ENCODE peak calls at places on chromosomes 13 and 19, in five cellular contexts. E is HCT116, H is SK-N-SH, N is H1, M is GM12878. O is an unnamed sample.

GRCh38 chr19:3344608-3345598 is 21.5 kb upstream of the NFIC start:
- DNase-seq in N (no peak), E (no peak), H (no peak), M (no peak), O (peak; percentile 70)

GRCh38 chr13:102825400-102825799 is 20.4 kb upstream of the ERCC5 start:
- DNase-seq in E (no peak), M (no peak), H (no peak), N (no peak), O (no peak)

GRCh38 chr13:83620535-83621220 is 261.6 kb downstream of the SLITRK1 start:
- DNase-seq in E (peak; percentile 13), N (no peak), H (no peak), M (no peak), O (no peak)

GRCh38 chr19:30666301-30666803 is 294.2 kb downstream of the ZNF536 start:
- DNase-seq in H (peak; percentile 78), M (no peak), N (peak; percentile 86), E (no peak), O (peak; percentile 39)

GRCh38 chr19:811007-811434 is 10.7 kb downstream of the PLPPR3 start:
- DNase-seq in E (no peak), M (no peak), N (no peak), H (no peak), O (no peak)

GRCh38 chr19:45402469-45403070 is 2.3 kb downstream of the PPP1R13L start:
- DNase-seq in N (peak; percentile 88), M (no peak), E (no peak), H (peak; percentile 62), O (no peak)

GRCh38 chr13:31909889-31910551 is 121.6 kb upstream of the FRY start:
- DNase-seq in N (no peak), H (peak; percentile 18), M (peak; percentile 37), E (peak; percentile 41), O (peak; percentile 9)

GRCh38 chr19:8367327-8368001 is 3.5 kb downstream of the ANGPTL4 start:
- DNase-seq in N (peak; percentile 61), H (peak; percentile 95), M (no peak), E (no peak), O (no peak)

GRCh38 chr13:49044849-49045248 is 69.1 kb downstream of the FNDC3A start:
- DNase-seq in M (no peak), E (no peak), H (no peak), N (no peak), O (no peak)

GRCh38 chr19:8530061-8530679 is 16.2 kb upstream of the ZNF414 start:
- DNase-seq in M (no peak), H (no peak), N (no peak), E (no peak), O (no peak)

GRCh38 chr19:48608798-48609263 is 2.3 kb downstream of the SPACA4 start:
- DNase-seq in M (no peak), N (peak; percentile 76), E (peak; percentile 66), H (peak; percentile 86), O (peak; percentile 74)

GRCh38 chr13:99768986-99769385 is 202.6 kb downstream of the ZIC5 start:
- DNase-seq in E (no peak), M (no peak), N (no peak), H (no peak), O (no peak)

GRCh38 chr13:48400090-48400694 is 12.7 kb downstream of the LPAR6 start:
- DNase-seq in M (no peak), E (no peak), H (no peak), N (no peak), O (no peak)

DNA sequence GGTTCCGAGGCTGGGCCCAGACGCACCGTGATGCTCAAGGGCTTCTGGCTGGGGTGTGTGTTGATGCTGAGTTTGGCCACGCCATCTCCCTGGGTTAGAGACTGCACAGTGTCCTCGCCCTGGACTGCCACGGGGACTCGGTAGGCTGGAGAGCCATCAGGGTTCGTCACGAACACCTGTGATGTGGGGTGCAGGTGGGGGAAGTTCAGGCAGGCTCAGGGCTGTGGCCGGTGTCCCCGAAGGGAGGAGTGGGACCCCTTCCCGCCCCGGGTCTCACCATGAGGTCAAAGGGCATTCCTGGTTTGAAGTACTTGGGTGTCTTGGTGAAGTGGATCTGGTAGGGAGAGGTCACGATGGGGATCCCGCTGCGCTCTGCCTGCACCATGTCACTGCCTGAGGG is 8.2 kb downstream of the C3 start:
- DNase-seq in M (no peak), E (no peak), N (no peak), H (no peak), O (no peak)
- TF ChIP-seq JUND in M (no peak), E (no peak), N (no peak), H (no peak), O (no peak)

GRCh38 chr13:110323172-110323851 is 16.2 kb downstream of the COL4A2 start:
- DNase-seq in H (no peak), E (no peak), M (no peak), N (no peak), O (no peak)
- TF ChIP-seq JUND in H (peak; percentile 15), E (no peak), M (no peak), N (no peak), O (no peak)

DNA sequence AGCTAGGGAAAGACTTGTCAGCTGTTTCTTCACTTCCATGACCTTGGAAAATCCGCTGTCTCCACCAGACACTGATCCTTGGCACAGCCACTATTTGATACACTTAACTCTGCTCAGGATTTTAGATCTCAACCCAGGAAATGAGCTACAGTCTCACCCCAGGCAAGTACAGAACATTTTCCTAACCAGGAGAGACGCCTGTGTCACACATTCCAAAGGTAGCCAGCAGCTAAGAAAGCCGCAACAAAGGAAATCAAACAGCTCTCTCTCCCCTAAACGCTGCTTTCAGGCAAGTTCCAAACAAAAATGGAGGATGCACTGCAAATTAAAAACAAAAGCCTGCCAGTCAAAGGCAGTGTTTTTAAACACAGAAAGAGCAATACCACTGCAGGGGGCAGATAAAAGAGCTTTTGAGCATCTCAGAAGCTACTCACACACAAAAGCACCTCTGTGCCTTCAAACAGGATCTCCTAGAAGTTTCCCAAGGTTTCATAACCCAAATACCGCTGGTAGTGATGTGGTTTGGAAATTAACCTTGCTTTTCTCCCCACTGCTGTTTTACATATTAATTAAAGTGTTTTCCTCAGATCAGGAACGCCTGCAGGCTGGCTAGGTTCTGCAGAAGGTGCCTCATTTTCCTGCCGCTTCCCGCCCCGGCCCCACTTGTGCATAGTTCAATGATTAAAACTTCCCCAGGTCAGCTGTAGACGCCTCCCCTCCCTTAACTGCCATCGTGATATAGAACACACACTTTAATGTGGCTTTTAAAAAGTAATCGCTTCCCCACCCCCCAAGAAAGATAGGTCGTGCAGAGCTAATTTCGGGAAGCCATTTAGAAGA is 57.1 kb downstream of the IRS2 start:
- DNase-seq in M (no peak), E (no peak), N (no peak), H (peak; percentile 53), O (no peak)
- TF ChIP-seq JUND in M (no peak), E (no peak), N (no peak), H (no peak), O (no peak)

DNA sequence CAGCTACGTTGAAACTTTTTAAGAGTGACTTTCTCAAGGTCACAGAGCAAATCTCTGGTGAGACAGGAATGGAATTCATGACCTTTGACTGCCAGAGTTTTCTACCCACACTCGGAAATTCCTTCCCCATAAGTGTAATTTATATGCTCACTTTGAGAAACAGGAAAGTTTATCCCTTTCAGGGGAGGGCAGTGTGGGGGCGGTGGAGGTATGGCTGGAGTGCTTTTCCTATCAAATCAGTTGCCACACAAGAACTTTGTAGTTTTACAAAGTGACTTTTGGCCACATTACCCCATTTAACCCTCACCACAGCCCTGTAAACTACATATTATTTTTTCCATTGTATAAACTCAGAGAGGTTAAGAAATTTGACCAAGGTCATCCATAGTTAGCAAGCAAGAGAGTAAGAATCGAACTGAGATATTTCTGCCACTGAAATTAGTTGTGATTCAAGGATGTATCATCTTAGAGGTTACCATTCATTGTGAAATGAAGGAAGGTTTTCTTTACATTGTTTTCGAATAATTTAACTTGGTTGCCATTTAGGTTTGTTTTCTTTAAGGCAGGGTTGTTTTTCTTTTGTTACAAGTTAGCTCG is 5.9 kb downstream of the KLF12 start:
- DNase-seq in E (no peak), N (no peak), H (no peak), M (no peak), O (no peak)
- TF ChIP-seq JUND in E (no peak), N (no peak), H (peak; percentile 43), M (no peak), O (no peak)

DNA sequence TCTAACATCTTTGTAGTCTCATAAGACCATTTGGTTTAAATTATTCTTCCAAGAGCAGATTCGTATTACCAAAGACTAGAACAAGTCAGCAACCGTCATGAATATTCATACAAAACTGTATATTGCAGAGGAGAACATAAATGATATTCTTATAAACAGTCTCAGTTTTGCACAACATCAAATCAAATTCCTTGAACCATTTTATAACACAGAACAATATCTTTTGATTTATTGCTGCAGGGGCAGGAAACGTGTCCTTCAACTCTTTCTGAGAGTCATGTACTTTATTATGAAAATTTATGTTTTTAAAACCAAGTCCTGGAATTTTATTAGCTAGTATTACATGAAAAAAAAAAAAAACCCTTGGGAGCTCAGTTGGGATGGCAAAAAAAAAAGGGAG is 26.2 kb downstream of the SIGLECL1 start:
- DNase-seq in N (no peak), M (no peak), H (no peak), E (no peak), O (no peak)
- TF ChIP-seq JUND in N (no peak), M (no peak), H (no peak), E (no peak), O (no peak)

O was measured in T47D.